ENCODE peak calls at places on chromosome 12, in six cellular contexts. E, D, A, X, I and V are unnamed samples. For H3K4me1 and H3K9me3, the result is how much of the 10 kb centered on the place peaks cover.

GRCh38 chr12:112762753-112763152 is 28.8 kb upstream of the RPH3A start:
- DNase-seq in D (no peak), X (no peak), A (no peak), E (no peak), I (no peak), V (no peak)

GRCh38 chr12:6044082-6044481 is 80.4 kb downstream of the VWF start:
- DNase-seq in D (peak), E (no peak), X (no peak), A (no peak), I (no peak), V (no peak)

GRCh38 chr12:65152586-65152985 is 16.8 kb upstream of the LEMD3 start:
- DNase-seq in A (no peak), I (no peak), E (no peak), D (no peak), X (no peak), V (no peak)

GRCh38 chr12:31589582-31589895 is 1.4 kb downstream of the DENND5B start:
- DNase-seq in E (no peak), A (peak), I (peak), X (no peak), D (no peak), V (no peak)

GRCh38 chr12:109432431-109432830 is 44.7 kb downstream of the KCTD10 start:
- DNase-seq in X (no peak), A (no peak), I (no peak), E (no peak), D (peak), V (no peak)

GRCh38 chr12:50537538-50537919 is 32.7 kb downstream of the DIP2B start:
- DNase-seq in I (no peak), X (no peak), A (no peak), D (peak), E (no peak), V (no peak)

GRCh38 chr12:99619389-99620158 is 28.0 kb upstream of the GARIN6 start:
- DNase-seq in D (peak), E (peak), I (no peak), A (peak), X (no peak), V (peak)

GRCh38 chr12:69694123-69694522 is 5.0 kb downstream of the BEST3 start:
- DNase-seq in I (no peak), D (no peak), X (no peak), E (no peak), A (no peak), V (no peak)

GRCh38 chr12:132423251-132424117 is 66.5 kb upstream of the FBRSL1 start:
- DNase-seq in X (peak), I (no peak), A (no peak), D (no peak), E (no peak), V (peak)

GRCh38 chr12:103422328-103422727 is 73.4 kb downstream of the C12orf42 start:
- DNase-seq in A (no peak), X (no peak), D (no peak), I (no peak), E (no peak), V (no peak)

GRCh38 chr12:52956987-52957386 is 8.1 kb downstream of the KRT18 start:
- DNase-seq in D (no peak), E (no peak), I (no peak), A (no peak), X (no peak), V (no peak)

GRCh38 chr12:43066471-43066870 is 476.9 kb upstream of the PRICKLE1 start:
- DNase-seq in X (no peak), E (peak), A (no peak), D (no peak), I (no peak), V (peak)

GRCh38 chr12:15532364-15532977 is 210.2 kb downstream of the PTPRO start:
- DNase-seq in A (peak), E (peak), X (peak), D (peak), I (no peak), V (peak)

GRCh38 chr12:40216516-40217288 is 8.1 kb upstream of the LRRK2 start:
- DNase-seq in A (no peak), I (no peak), X (no peak), E (no peak), D (no peak), V (peak)

GRCh38 chr12:78155546-78155945 is 324.9 kb downstream of the NAV3 start:
- DNase-seq in X (no peak), A (no peak), I (no peak), E (no peak), D (peak), V (no peak)

GRCh38 chr12:28086521-28086920 is 103.7 kb upstream of the CCDC91 start:
- DNase-seq in E (no peak), I (no peak), D (no peak), X (no peak), A (no peak), V (no peak)

GRCh38 chr12:97324471-97324870 is 138.1 kb upstream of the RMST start:
- DNase-seq in I (no peak), X (no peak), A (no peak), E (no peak), D (no peak), V (no peak)

GRCh38 chr12:39575498-39575875 is 44.1 kb downstream of the ABCD2 start:
- DNase-seq in D (no peak), I (no peak), X (no peak), A (no peak), E (no peak), V (no peak)

GRCh38 chr12:86376052-86376451 is 119.9 kb upstream of the MGAT4C start:
- DNase-seq in I (no peak), X (no peak), D (no peak), E (no peak), A (peak), V (peak)

GRCh38 chr12:92502417-92503028 is 200.3 kb upstream of the PLEKHG7 start:
- DNase-seq in X (no peak), A (no peak), E (no peak), D (peak), I (no peak), V (no peak)

GRCh38 chr12:59486827-59487226 is 109.0 kb upstream of the SLC16A7 start:
- DNase-seq in D (peak), E (no peak), X (no peak), I (no peak), A (no peak), V (no peak)

GRCh38 chr12:89353188-89353822 is 1.0 kb upstream of the DUSP6 start:
- DNase-seq in D (peak), I (peak), E (peak), X (peak), A (peak), V (peak)

GRCh38 chr12:8681129-8681902 is 16.5 kb upstream of the RIMKLB start:
- DNase-seq in D (no peak), E (no peak), A (no peak), X (no peak), I (no peak), V (no peak)

GRCh38 chr12:2397356-2398045 is 344.7 kb downstream of the CACNA1C start:
- DNase-seq in I (no peak), D (no peak), E (no peak), A (no peak), X (no peak), V (no peak)

GRCh38 chr12:69881771-69882170 is 56.7 kb downstream of the MYRFL start:
- DNase-seq in E (no peak), X (no peak), A (no peak), I (no peak), D (no peak), V (no peak)

GRCh38 chr12:130715150-130715995 is 726 bp downstream of the RIMBP2 start:
- DNase-seq in X (no peak), D (no peak), E (no peak), I (no peak), A (peak), V (no peak)

GRCh38 chr12:49750027-49750977 is 8.9 kb downstream of the TMBIM6 start:
- DNase-seq in X (peak), E (no peak), I (no peak), A (peak), D (peak), V (no peak)

GRCh38 chr12:53292441-53292840 is 2.9 kb upstream of the PFDN5 start:
- DNase-seq in E (no peak), D (no peak), I (no peak), X (no peak), A (no peak), V (no peak)

GRCh38 chr12:45235087-45236025 is 19.5 kb downstream of the ANO6 start:
- DNase-seq in A (no peak), I (no peak), X (no peak), E (no peak), D (peak), V (no peak)

GRCh38 chr12:75390899-75391538 is at the start of gene GLIPR1L2:
- DNase-seq in X (peak), I (peak), D (peak), A (peak), E (peak), V (peak)
- H3K4me3 ChIP-seq in X (peak), I (peak), D (peak), A (peak), E (peak), V (peak)

GRCh38 chr12:34295366-34296142 is 273.3 kb downstream of the ALG10 start:
- DNase-seq in E (no peak), X (no peak), I (no peak), A (no peak), D (no peak), V (no peak)

GRCh38 chr12:34292736-34293625 is 270.7 kb downstream of the ALG10 start:
- DNase-seq in A (no peak), D (peak), I (peak), X (no peak), E (no peak), V (no peak)

GRCh38 chr12:34296143-34297041 is 274.1 kb downstream of the ALG10 start:
- DNase-seq in D (no peak), X (no peak), E (no peak), A (no peak), I (peak), V (no peak)

GRCh38 chr12:34294671-34295365 is 272.5 kb downstream of the ALG10 start:
- DNase-seq in D (no peak), A (no peak), I (no peak), X (no peak), E (no peak), V (no peak)

DNA sequence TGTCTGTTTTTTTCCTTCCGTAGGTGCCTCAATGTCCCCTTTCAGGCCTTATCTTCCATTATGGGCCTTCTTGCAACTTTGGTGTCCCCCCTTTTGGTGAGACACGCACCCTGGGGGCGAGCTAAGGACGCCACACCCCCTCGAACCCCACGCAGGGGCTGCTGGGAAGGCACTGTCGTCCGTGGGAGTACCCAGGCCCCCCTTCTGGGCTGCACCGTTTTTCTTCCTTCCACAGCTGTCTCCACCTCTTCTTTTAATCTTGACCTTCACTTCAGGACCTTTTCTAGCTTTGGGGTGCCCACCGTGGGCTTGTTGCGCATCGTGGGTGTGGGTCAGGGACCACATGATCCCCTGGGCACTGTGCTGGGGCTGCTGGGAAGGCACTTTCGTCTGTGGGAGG is 271.8 kb downstream of the ALG10 start:
- DNase-seq in X (no peak), E (no peak), D (no peak), I (peak), A (no peak), V (no peak)
- H3K4me1 ChIP-seq in X (under half), E (under half), D (under half), I (under half), A (under half), V (under half)

GRCh38 chr12:62292761-62293446 is 32.7 kb downstream of the USP15 start:
- DNase-seq in X (no peak), I (no peak), A (no peak), D (no peak), E (no peak), V (no peak)

GRCh38 chr12:62290804-62291203 is 30.6 kb downstream of the USP15 start:
- DNase-seq in E (no peak), A (no peak), D (no peak), X (no peak), I (no peak), V (no peak)

GRCh38 chr12:62294378-62294777 is 34.2 kb downstream of the USP15 start:
- DNase-seq in E (no peak), A (no peak), X (no peak), I (no peak), D (no peak), V (no peak)

GRCh38 chr12:62288328-62288727 is 28.1 kb downstream of the USP15 start:
- DNase-seq in A (no peak), D (no peak), X (no peak), E (no peak), I (no peak), V (no peak)

GRCh38 chr12:62291888-62292760 is 31.9 kb downstream of the USP15 start:
- DNase-seq in E (no peak), D (peak), I (no peak), A (no peak), X (no peak), V (no peak)
- H3K9me3 ChIP-seq in E (under half), D (under half), I (under half), A (under half), X (under half), V (under half)

GRCh38 chr12:95637010-95637409 is 85.7 kb upstream of the USP44 start:
- DNase-seq in A (no peak), X (no peak), E (no peak), D (no peak), I (no peak), V (no peak)
- H3K4me3 ChIP-seq in A (no peak), X (no peak), E (no peak), D (no peak), I (no peak), V (no peak)

DNA sequence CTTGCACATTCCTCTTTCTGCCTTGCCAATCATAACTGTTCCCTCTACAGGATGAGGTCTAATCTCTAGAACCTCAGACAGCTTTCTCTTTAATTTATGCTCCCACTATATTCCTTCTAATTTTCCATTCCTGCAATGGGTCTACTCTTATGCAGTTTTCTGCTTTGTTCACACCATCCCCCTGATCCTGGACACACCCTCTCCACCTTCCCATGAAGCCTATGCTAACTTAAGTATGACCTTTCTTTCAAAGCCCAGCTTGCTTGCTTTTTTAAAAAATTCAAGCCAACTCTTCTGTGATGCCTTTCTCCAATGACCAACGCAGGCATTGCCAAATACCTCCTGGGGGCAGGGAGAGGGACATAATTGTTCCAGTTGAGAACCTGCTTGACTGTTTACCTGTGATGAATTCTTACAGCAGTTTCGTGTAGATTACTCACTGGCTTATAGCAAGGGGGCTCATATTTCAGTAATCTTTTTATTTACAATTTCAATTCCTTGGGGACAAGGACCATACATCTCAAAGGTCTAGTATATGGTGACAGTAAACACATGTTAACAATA is 7.8 kb downstream of the SLC38A1 start:
- DNase-seq in X (no peak), A (no peak), E (no peak), I (no peak), D (peak), V (no peak)
- H3K4me1 ChIP-seq in X (half or more), A (half or more), E (under half), I (under half), D (half or more), V (half or more)

GRCh38 chr12:41577995-41578394 is 389.9 kb downstream of the PDZRN4 start:
- DNase-seq in I (no peak), E (no peak), A (no peak), D (no peak), X (no peak), V (no peak)

GRCh38 chr12:41573445-41573844 is 385.3 kb downstream of the PDZRN4 start:
- DNase-seq in I (no peak), A (no peak), E (no peak), X (no peak), D (no peak), V (no peak)

GRCh38 chr12:41576925-41577324 is 388.8 kb downstream of the PDZRN4 start:
- DNase-seq in I (no peak), D (no peak), E (no peak), A (no peak), X (no peak), V (no peak)
- H3K9me3 ChIP-seq in I (under half), D (under half), E (under half), A (under half), X (under half), V (under half)

GRCh38 chr12:12563529-12563928 is 866 bp upstream of the DUSP16 start:
- DNase-seq in X (no peak), I (no peak), A (peak), D (no peak), E (no peak), V (no peak)
- H3K4me3 ChIP-seq in X (peak), I (no peak), A (no peak), D (no peak), E (no peak), V (no peak)

GRCh38 chr12:124760548-124760947 is 103.1 kb downstream of the SCARB1 start:
- DNase-seq in A (no peak), E (no peak), X (no peak), I (no peak), D (no peak), V (no peak)

GRCh38 chr12:124758266-124759200 is 105.1 kb downstream of the SCARB1 start:
- DNase-seq in I (no peak), E (no peak), X (no peak), A (no peak), D (no peak), V (no peak)

GRCh38 chr12:124761876-124762275 is 101.8 kb downstream of the SCARB1 start:
- DNase-seq in A (peak), E (no peak), D (no peak), I (no peak), X (no peak), V (no peak)

GRCh38 chr12:124761056-124761455 is 102.6 kb downstream of the SCARB1 start:
- DNase-seq in I (no peak), A (no peak), D (no peak), E (no peak), X (no peak), V (no peak)

GRCh38 chr12:124759841-124760508 is 103.7 kb downstream of the SCARB1 start:
- DNase-seq in X (no peak), A (no peak), I (peak), D (no peak), E (no peak), V (no peak)
- H3K4me1 ChIP-seq in X (under half), A (under half), I (under half), D (under half), E (under half), V (under half)